ENCODE peak calls at places on chromosomes 6 and 20, in ten cellular contexts. V, O, F, Z, R, H, Y, Q, E and A are unnamed samples.

GRCh38 chr20:18632196-18632789 is 44.4 kb downstream of the DTD1 start:
- DNase-seq in V (peak; percentile 74), O (peak; percentile 75), F (peak; percentile 81), Z (peak; percentile 63), R (peak; percentile 76), H (peak; percentile 47), Y (peak; percentile 81), Q (no peak), E (peak; percentile 57), A (peak; percentile 68)

GRCh38 chr6:22904413-22904812 is 335.0 kb downstream of the HDGFL1 start:
- DNase-seq in V (no peak), O (no peak), F (no peak), Z (no peak), R (no peak), H (no peak), Y (no peak), Q (no peak), E (no peak), A (no peak)

GRCh38 chr6:149213829-149214228 is 103.7 kb upstream of the TAB2 start:
- DNase-seq in V (peak; percentile 25), O (peak; percentile 24), F (no peak), Z (no peak), R (no peak), H (no peak), Y (no peak), Q (no peak), E (peak; percentile 17), A (no peak)

GRCh38 chr6:37127961-37128862 is 41.7 kb upstream of the PIM1 start:
- DNase-seq in V (peak; percentile 72), O (peak; percentile 84), F (peak; percentile 57), Z (no peak), R (no peak), H (no peak), Y (no peak), Q (no peak), E (peak; percentile 50), A (no peak)

GRCh38 chr6:166626177-166627038 is 643 bp downstream of the RPS6KA2 start:
- DNase-seq in V (peak; percentile 51), O (peak; percentile 40), F (peak; percentile 66), Z (no peak), R (peak; percentile 70), H (peak; percentile 34), Y (peak; percentile 61), Q (no peak), E (no peak), A (peak; percentile 51)

GRCh38 chr6:21332077-21332476 is 261.5 kb upstream of the SOX4 start:
- DNase-seq in V (no peak), O (no peak), F (no peak), Z (no peak), R (no peak), H (no peak), Y (no peak), Q (no peak), E (no peak), A (no peak)

GRCh38 chr20:23622839-23623343 is 14.9 kb downstream of the CST3 start:
- DNase-seq in V (peak; percentile 96), O (peak; percentile 96), F (no peak), Z (peak; percentile 95), R (peak; percentile 84), H (peak; percentile 87), Y (no peak), Q (no peak), E (peak; percentile 78), A (no peak)

GRCh38 chr6:42190784-42191183 is 4.0 kb downstream of the GUCA1B start:
- DNase-seq in V (peak; percentile 64), O (peak; percentile 62), F (no peak), Z (no peak), R (no peak), H (no peak), Y (no peak), Q (no peak), E (peak; percentile 72), A (no peak)

GRCh38 chr6:84280030-84280429 is 52.6 kb upstream of the CEP162 start:
- DNase-seq in V (no peak), O (peak; percentile 11), F (no peak), Z (no peak), R (no peak), H (no peak), Y (no peak), Q (no peak), E (peak; percentile 58), A (no peak)

GRCh38 chr6:84282566-84282965 is 55.1 kb upstream of the CEP162 start:
- DNase-seq in V (peak; percentile 43), O (peak; percentile 52), F (no peak), Z (no peak), R (no peak), H (peak; percentile 27), Y (no peak), Q (no peak), E (no peak), A (no peak)

GRCh38 chr6:84280639-84281038 is 53.2 kb upstream of the CEP162 start:
- DNase-seq in V (no peak), O (no peak), F (no peak), Z (no peak), R (no peak), H (no peak), Y (no peak), Q (no peak), E (no peak), A (no peak)

DNA sequence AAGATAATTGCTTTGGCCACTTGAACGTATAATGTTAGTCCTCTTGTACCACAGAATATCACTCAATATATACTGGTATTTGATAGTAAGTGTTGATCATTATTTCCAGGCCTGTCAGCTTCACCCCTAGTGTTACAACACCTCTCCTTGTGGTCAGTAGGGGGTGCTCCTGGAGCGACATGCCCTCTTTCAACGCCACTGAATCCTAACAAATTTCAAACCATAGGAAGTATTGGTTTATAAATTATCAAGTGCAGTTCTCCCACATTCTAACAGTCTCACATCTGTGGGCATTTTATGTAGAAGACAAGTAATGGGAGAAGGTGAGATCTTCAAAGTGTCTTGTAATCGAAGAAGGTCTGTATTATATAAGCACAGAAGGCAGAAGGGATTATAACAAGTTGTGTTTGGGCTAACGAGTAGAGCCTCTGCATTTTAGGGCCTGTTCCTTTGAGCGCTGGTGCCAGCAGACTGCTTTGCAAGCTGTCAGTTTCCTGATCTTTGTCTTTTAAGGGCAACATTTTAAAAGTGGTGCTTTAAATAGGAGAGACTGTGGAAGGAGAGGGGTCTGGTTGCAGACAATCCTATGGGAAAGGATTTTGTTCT is 57.1 kb upstream of the CEP162 start:
- DNase-seq in V (peak; percentile 41), O (peak; percentile 46), F (peak; percentile 40), Z (no peak), R (no peak), H (no peak), Y (peak; percentile 16), Q (no peak), E (peak; percentile 2), A (no peak)
- TF ChIP-seq CTCF in V (peak; percentile 52), O (peak; percentile 40), F (peak; percentile 59), Z (peak; percentile 36), R (peak; percentile 13), H (no peak), Y (peak; percentile 32), Q (no peak), E (peak; percentile 74), A (peak; percentile 66)

GRCh38 chr6:5302220-5302946 is 41.1 kb downstream of the FARS2 start:
- DNase-seq in V (no peak), O (no peak), F (no peak), Z (no peak), R (no peak), H (no peak), Y (no peak), Q (no peak), E (no peak), A (no peak)

GRCh38 chr6:5303711-5304110 is 42.4 kb downstream of the FARS2 start:
- DNase-seq in V (no peak), O (no peak), F (no peak), Z (no peak), R (no peak), H (no peak), Y (no peak), Q (no peak), E (no peak), A (no peak)

GRCh38 chr6:5305968-5306626 is 44.8 kb downstream of the FARS2 start:
- DNase-seq in V (no peak), O (no peak), F (no peak), Z (no peak), R (no peak), H (no peak), Y (no peak), Q (no peak), E (no peak), A (no peak)

GRCh38 chr6:5300206-5300764 is 39.0 kb downstream of the FARS2 start:
- DNase-seq in V (no peak), O (no peak), F (no peak), Z (no peak), R (no peak), H (no peak), Y (no peak), Q (no peak), E (no peak), A (no peak)

GRCh38 chr6:5302995-5303622 is 41.8 kb downstream of the FARS2 start:
- DNase-seq in V (peak; percentile 42), O (peak; percentile 34), F (peak; percentile 65), Z (peak; percentile 33), R (peak; percentile 61), H (no peak), Y (peak; percentile 71), Q (no peak), E (no peak), A (peak; percentile 22)
- TF ChIP-seq CTCF in V (peak; percentile 50), O (peak; percentile 44), F (peak; percentile 42), Z (peak; percentile 21), R (peak; percentile 64), H (no peak), Y (peak; percentile 39), Q (peak; percentile 56), E (peak; percentile 49), A (peak; percentile 67)

GRCh38 chr6:20033697-20034407 is 178.4 kb downstream of the MBOAT1 start:
- DNase-seq in V (no peak), O (no peak), F (no peak), Z (no peak), R (no peak), H (no peak), Y (no peak), Q (no peak), E (no peak), A (no peak)

GRCh38 chr6:20038805-20039204 is 173.5 kb downstream of the MBOAT1 start:
- DNase-seq in V (no peak), O (no peak), F (no peak), Z (no peak), R (no peak), H (no peak), Y (no peak), Q (no peak), E (no peak), A (no peak)

GRCh38 chr6:20034408-20034769 is 177.9 kb downstream of the MBOAT1 start:
- DNase-seq in V (no peak), O (no peak), F (no peak), Z (no peak), R (no peak), H (no peak), Y (no peak), Q (no peak), E (no peak), A (no peak)

DNA sequence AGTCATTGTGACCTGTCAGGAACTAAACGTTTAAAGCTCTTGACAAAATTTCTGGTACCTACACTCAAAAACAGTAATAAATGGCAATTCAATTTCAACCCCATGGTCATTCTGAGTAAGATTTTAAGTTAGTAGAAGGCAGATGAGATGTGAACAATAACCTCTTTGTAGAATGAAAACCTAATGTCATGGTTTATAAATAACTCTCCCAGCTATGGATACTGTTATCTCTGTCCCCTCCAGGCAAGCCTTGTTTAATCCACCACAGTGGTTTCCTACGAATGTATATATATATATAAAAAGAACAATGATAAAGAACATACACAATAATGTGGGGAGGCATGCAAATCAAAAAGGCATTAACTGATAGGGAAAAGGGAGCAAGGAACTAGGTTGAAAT is 173.9 kb downstream of the MBOAT1 start:
- DNase-seq in V (no peak), O (no peak), F (no peak), Z (no peak), R (no peak), H (no peak), Y (no peak), Q (no peak), E (no peak), A (no peak)
- TF ChIP-seq CTCF in V (no peak), O (no peak), F (no peak), Z (no peak), R (no peak), H (no peak), Y (no peak), Q (no peak), E (no peak), A (no peak)

GRCh38 chr6:34561227-34561530 is 5.0 kb upstream of the SPDEF start:
- DNase-seq in V (no peak), O (no peak), F (no peak), Z (no peak), R (no peak), H (no peak), Y (no peak), Q (no peak), E (no peak), A (no peak)

GRCh38 chr6:34559651-34560365 is 3.7 kb upstream of the SPDEF start:
- DNase-seq in V (no peak), O (no peak), F (peak; percentile 35), Z (no peak), R (no peak), H (no peak), Y (no peak), Q (no peak), E (no peak), A (no peak)

GRCh38 chr6:34562350-34562749 is 6.2 kb upstream of the SPDEF start:
- DNase-seq in V (no peak), O (no peak), F (no peak), Z (no peak), R (no peak), H (no peak), Y (no peak), Q (no peak), E (no peak), A (no peak)

GRCh38 chr6:34558172-34558714 is 2.1 kb upstream of the SPDEF start:
- DNase-seq in V (no peak), O (no peak), F (no peak), Z (no peak), R (no peak), H (no peak), Y (no peak), Q (no peak), E (no peak), A (no peak)

GRCh38 chr6:34560366-34561226 is 4.5 kb upstream of the SPDEF start:
- DNase-seq in V (peak; percentile 35), O (peak; percentile 52), F (peak; percentile 83), Z (no peak), R (no peak), H (no peak), Y (peak; percentile 39), Q (no peak), E (peak; percentile 16), A (no peak)
- TF ChIP-seq CTCF in V (no peak), O (no peak), F (peak; percentile 21), Z (no peak), R (no peak), H (no peak), Y (no peak), Q (no peak), E (no peak), A (no peak)